ENCODE peak calls at places on chromosomes 4 and X, in four cellular contexts. F, J, Q and C are unnamed samples.

GRCh38 chrX:94908171-94908570 is 1234.2 kb downstream of the FAM133A start:
- DNase-seq in J (no peak), F (no peak), Q (no peak), C (no peak)

GRCh38 chrX:29039501-29039900 is 452.3 kb downstream of the IL1RAPL1 start:
- DNase-seq in F (no peak), Q (no peak), J (no peak), C (no peak)

GRCh38 chr4:68267433-68267944 is 22.0 kb upstream of the TMPRSS11B start:
- DNase-seq in F (no peak), Q (no peak), J (no peak), C (no peak)

GRCh38 chrX:103687696-103688191 is 1.2 kb upstream of the MORF4L2 start:
- DNase-seq in J (peak; percentile 46), F (peak; percentile 48), Q (peak; percentile 27), C (peak; percentile 81)

GRCh38 chr4:25654031-25654970 is 1.4 kb upstream of the SLC34A2 start:
- DNase-seq in Q (no peak), F (peak; percentile 54), J (no peak), C (no peak)

GRCh38 chr4:145760961-145761929 is 81.3 kb downstream of the C4orf51 start:
- DNase-seq in J (no peak), Q (no peak), F (no peak), C (no peak)

GRCh38 chr4:6137027-6137746 is 63.2 kb downstream of the JAKMIP1 start:
- DNase-seq in F (no peak), J (no peak), Q (no peak), C (no peak)

GRCh38 chr4:74379912-74380311 is 15.0 kb downstream of the EREG start:
- DNase-seq in J (no peak), F (no peak), Q (no peak), C (no peak)

GRCh38 chr4:86822136-86822535 is 27.0 kb downstream of the SLC10A6 start:
- DNase-seq in J (no peak), Q (no peak), F (no peak), C (no peak)

GRCh38 chrX:54452920-54453319 is 12.7 kb downstream of the TSR2 start:
- DNase-seq in Q (no peak), J (peak; percentile 67), F (no peak), C (no peak)

GRCh38 chr4:148112231-148112982 is 329.8 kb downstream of the NR3C2 start:
- DNase-seq in Q (peak; percentile 17), J (no peak), F (no peak), C (no peak)

GRCh38 chrX:72052415-72053090 is 79.2 kb downstream of the RTL5 start:
- DNase-seq in Q (no peak), J (no peak), F (no peak), C (no peak)

GRCh38 chrX:147899715-147900114 is 12.0 kb upstream of the FMR1 start:
- DNase-seq in J (no peak), F (no peak), Q (no peak), C (no peak)

GRCh38 chr4:174214102-174214878 is 69.2 kb downstream of the FBXO8 start:
- DNase-seq in Q (no peak), J (peak; percentile 47), F (no peak), C (no peak)

GRCh38 chr4:58188313-58188712 is 1078.1 kb upstream of the IGFBP7 start:
- DNase-seq in J (no peak), F (no peak), Q (no peak), C (no peak)

GRCh38 chr4:186727977-186728519 is 4.4 kb upstream of the FAT1 start:
- DNase-seq in Q (no peak), J (no peak), F (no peak), C (no peak)

GRCh38 chr4:104905546-104905945 is 241.1 kb upstream of the TET2 start:
- DNase-seq in Q (no peak), J (no peak), F (no peak), C (no peak)

GRCh38 chrX:1534321-1535168 is 2.4 kb downstream of the P2RY8 start:
- DNase-seq in Q (no peak), F (no peak), J (no peak), C (peak; percentile 60)

GRCh38 chrX:13078739-13079444 is 34.5 kb upstream of the FAM9C start:
- DNase-seq in F (no peak), Q (no peak), J (no peak), C (peak; percentile 20)

GRCh38 chr4:181289203-181289602 is 954.0 kb upstream of the TENM3 start:
- DNase-seq in J (no peak), Q (no peak), F (no peak), C (no peak)

GRCh38 chr4:98671131-98671530 is 12.7 kb upstream of the TSPAN5 start:
- DNase-seq in J (no peak), F (no peak), Q (no peak), C (no peak)

GRCh38 chrX:137427061-137427778 is 138.7 kb upstream of the ZIC3 start:
- DNase-seq in Q (no peak), F (no peak), J (no peak), C (no peak)

GRCh38 chrX:131729295-131729694 is 185.4 kb downstream of the OR13H1 start:
- DNase-seq in Q (no peak), F (peak; percentile 90), J (no peak), C (peak; percentile 63)

GRCh38 chr4:4971796-4972195 is 47.5 kb downstream of the CYTL1 start:
- DNase-seq in Q (no peak), F (no peak), J (no peak), C (no peak)

GRCh38 chr4:55635760-55636621 is at the start of gene NMU:
- DNase-seq in Q (no peak), F (no peak), J (peak; percentile 79), C (no peak)

GRCh38 chr4:1478766-1479355 is 72.6 kb upstream of the NKX1-1 start:
- DNase-seq in F (no peak), J (peak; percentile 18), Q (no peak), C (no peak)